ENCODE peak calls at places on chromosomes 16 and 17, in eight cellular contexts. Y, A, U, L, S, G, H and J are unnamed samples.

GRCh38 chr16:2180461-2180860 is 15.9 kb downstream of the CASKIN1 start:
- DNase-seq in H (no peak), A (no peak), S (no peak), L (no peak), U (no peak), Y (no peak), G (no peak), J (no peak)

GRCh38 chr16:66913081-66913480 is 5.6 kb downstream of the CDH16 start:
- DNase-seq in U (no peak), A (no peak), H (no peak), S (no peak), Y (no peak), G (peak), L (no peak), J (no peak)

GRCh38 chr17:70563301-70563820 is 394.0 kb downstream of the KCNJ2 start:
- DNase-seq in A (peak), Y (no peak), U (no peak), S (no peak), G (no peak), L (no peak), H (no peak), J (no peak)

GRCh38 chr16:71687853-71688252 is 36.6 kb downstream of the PHLPP2 start:
- DNase-seq in G (no peak), H (no peak), U (no peak), A (no peak), S (no peak), Y (no peak), L (no peak), J (no peak)

GRCh38 chr17:16351831-16352230 is 1.4 kb downstream of the CENPV start:
- DNase-seq in G (no peak), H (no peak), S (no peak), A (no peak), Y (no peak), L (no peak), U (no peak), J (no peak)

GRCh38 chr17:21573961-21574610 is 118.2 kb upstream of the KCNJ18 start:
- DNase-seq in G (peak), A (no peak), L (peak), U (no peak), H (no peak), S (no peak), Y (no peak), J (no peak)

GRCh38 chr16:61074324-61074723 is 961.9 kb downstream of the CDH8 start:
- DNase-seq in Y (no peak), H (no peak), L (no peak), U (no peak), A (no peak), S (no peak), G (no peak), J (no peak)

GRCh38 chr17:81203136-81203535 is 19.6 kb downstream of the CEP131 start:
- DNase-seq in Y (no peak), H (no peak), U (no peak), S (no peak), L (no peak), A (no peak), G (no peak), J (no peak)

GRCh38 chr17:2094891-2095535 is 40.1 kb downstream of the HIC1 start:
- DNase-seq in G (peak), A (no peak), Y (peak), U (no peak), H (no peak), L (no peak), S (no peak), J (no peak)